ENCODE peak calls at places on chromosomes 7 and 10, in eight cellular contexts. One of them, this sample, is unnamed.

GRCh38 chr7:66535414-66536329 is 93.0 kb upstream of the KCTD7 start:
- DNase-seq in AG04450: no peak
- DNase-seq in stimulated activated CD4-positive, alpha-beta T cell treated with anti-CD3 and anti-CD28 coated beads, Interleukin-1b, Interleukin-23, amount 100 ng/mL, for 1 hour: no peak
- DNase-seq in kidney glomerular epithelial cell: no peak
- DNase-seq in Jurkat, Clone E6-1: no peak
- DNase-seq in caudate nucleus: no peak
- DNase-seq in stimulated activated CD8-positive, alpha-beta memory T cell treated with anti-CD3 and anti-CD28 coated beads, Interleukin-2, amount 100 ng/mL, for 48 hours: no peak
- DNase-seq in activated CD4-positive, alpha-beta T cell treated with anti-CD3 and anti-CD28 coated beads, Interleukin-2, amount 50 U/mL, for 24 hours: no peak
- DNase-seq in this sample: no peak

GRCh38 chr10:93379366-93380042 is 102.6 kb downstream of the MYOF start:
- DNase-seq in AG04450: peak; percentile 39
- DNase-seq in stimulated activated CD4-positive, alpha-beta T cell treated with anti-CD3 and anti-CD28 coated beads, Interleukin-1b, Interleukin-23, amount 100 ng/mL, for 1 hour: no peak
- DNase-seq in kidney glomerular epithelial cell: no peak
- DNase-seq in Jurkat, Clone E6-1: no peak
- DNase-seq in caudate nucleus: no peak
- DNase-seq in stimulated activated CD8-positive, alpha-beta memory T cell treated with anti-CD3 and anti-CD28 coated beads, Interleukin-2, amount 100 ng/mL, for 48 hours: peak; percentile 28
- DNase-seq in activated CD4-positive, alpha-beta T cell treated with anti-CD3 and anti-CD28 coated beads, Interleukin-2, amount 50 U/mL, for 24 hours: no peak
- DNase-seq in this sample: peak; percentile 62

GRCh38 chr7:4725014-4725951 is 43.2 kb downstream of the FOXK1 start:
- DNase-seq in AG04450: peak; percentile 80
- DNase-seq in stimulated activated CD4-positive, alpha-beta T cell treated with anti-CD3 and anti-CD28 coated beads, Interleukin-1b, Interleukin-23, amount 100 ng/mL, for 1 hour: no peak
- DNase-seq in kidney glomerular epithelial cell: peak; percentile 86
- DNase-seq in Jurkat, Clone E6-1: no peak
- DNase-seq in caudate nucleus: peak; percentile 84
- DNase-seq in stimulated activated CD8-positive, alpha-beta memory T cell treated with anti-CD3 and anti-CD28 coated beads, Interleukin-2, amount 100 ng/mL, for 48 hours: peak; percentile 43
- DNase-seq in activated CD4-positive, alpha-beta T cell treated with anti-CD3 and anti-CD28 coated beads, Interleukin-2, amount 50 U/mL, for 24 hours: no peak
- DNase-seq in this sample: peak; percentile 88

GRCh38 chr10:70651661-70652060 is 20.6 kb upstream of the ADAMTS14 start:
- DNase-seq in AG04450: no peak
- DNase-seq in stimulated activated CD4-positive, alpha-beta T cell treated with anti-CD3 and anti-CD28 coated beads, Interleukin-1b, Interleukin-23, amount 100 ng/mL, for 1 hour: no peak
- DNase-seq in kidney glomerular epithelial cell: no peak
- DNase-seq in Jurkat, Clone E6-1: peak; percentile 36
- DNase-seq in caudate nucleus: no peak
- DNase-seq in stimulated activated CD8-positive, alpha-beta memory T cell treated with anti-CD3 and anti-CD28 coated beads, Interleukin-2, amount 100 ng/mL, for 48 hours: no peak
- DNase-seq in activated CD4-positive, alpha-beta T cell treated with anti-CD3 and anti-CD28 coated beads, Interleukin-2, amount 50 U/mL, for 24 hours: no peak
- DNase-seq in this sample: no peak

GRCh38 chr10:48448796-48449195 is 142.3 kb downstream of the MAPK8 start:
- DNase-seq in AG04450: no peak
- DNase-seq in stimulated activated CD4-positive, alpha-beta T cell treated with anti-CD3 and anti-CD28 coated beads, Interleukin-1b, Interleukin-23, amount 100 ng/mL, for 1 hour: no peak
- DNase-seq in kidney glomerular epithelial cell: no peak
- DNase-seq in Jurkat, Clone E6-1: no peak
- DNase-seq in caudate nucleus: no peak
- DNase-seq in stimulated activated CD8-positive, alpha-beta memory T cell treated with anti-CD3 and anti-CD28 coated beads, Interleukin-2, amount 100 ng/mL, for 48 hours: no peak
- DNase-seq in activated CD4-positive, alpha-beta T cell treated with anti-CD3 and anti-CD28 coated beads, Interleukin-2, amount 50 U/mL, for 24 hours: no peak
- DNase-seq in this sample: no peak

GRCh38 chr10:69438531-69439349 is 12.5 kb upstream of the TSPAN15 start:
- DNase-seq in AG04450: no peak
- DNase-seq in stimulated activated CD4-positive, alpha-beta T cell treated with anti-CD3 and anti-CD28 coated beads, Interleukin-1b, Interleukin-23, amount 100 ng/mL, for 1 hour: no peak
- DNase-seq in kidney glomerular epithelial cell: peak; percentile 38
- DNase-seq in Jurkat, Clone E6-1: no peak
- DNase-seq in caudate nucleus: no peak
- DNase-seq in stimulated activated CD8-positive, alpha-beta memory T cell treated with anti-CD3 and anti-CD28 coated beads, Interleukin-2, amount 100 ng/mL, for 48 hours: no peak
- DNase-seq in activated CD4-positive, alpha-beta T cell treated with anti-CD3 and anti-CD28 coated beads, Interleukin-2, amount 50 U/mL, for 24 hours: no peak
- DNase-seq in this sample: no peak

GRCh38 chr10:49678827-49679479 is 498 bp upstream of the C10orf53 start:
- DNase-seq in AG04450: no peak
- DNase-seq in stimulated activated CD4-positive, alpha-beta T cell treated with anti-CD3 and anti-CD28 coated beads, Interleukin-1b, Interleukin-23, amount 100 ng/mL, for 1 hour: no peak
- DNase-seq in kidney glomerular epithelial cell: no peak
- DNase-seq in Jurkat, Clone E6-1: no peak
- DNase-seq in caudate nucleus: no peak
- DNase-seq in stimulated activated CD8-positive, alpha-beta memory T cell treated with anti-CD3 and anti-CD28 coated beads, Interleukin-2, amount 100 ng/mL, for 48 hours: no peak
- DNase-seq in activated CD4-positive, alpha-beta T cell treated with anti-CD3 and anti-CD28 coated beads, Interleukin-2, amount 50 U/mL, for 24 hours: no peak
- DNase-seq in this sample: no peak

GRCh38 chr10:79056361-79056735 is 12.4 kb upstream of the ZMIZ1 start:
- DNase-seq in AG04450: no peak
- DNase-seq in stimulated activated CD4-positive, alpha-beta T cell treated with anti-CD3 and anti-CD28 coated beads, Interleukin-1b, Interleukin-23, amount 100 ng/mL, for 1 hour: no peak
- DNase-seq in kidney glomerular epithelial cell: no peak
- DNase-seq in Jurkat, Clone E6-1: no peak
- DNase-seq in caudate nucleus: no peak
- DNase-seq in stimulated activated CD8-positive, alpha-beta memory T cell treated with anti-CD3 and anti-CD28 coated beads, Interleukin-2, amount 100 ng/mL, for 48 hours: no peak
- DNase-seq in activated CD4-positive, alpha-beta T cell treated with anti-CD3 and anti-CD28 coated beads, Interleukin-2, amount 50 U/mL, for 24 hours: no peak
- DNase-seq in this sample: no peak

GRCh38 chr7:94969434-94970084 is 62.2 kb downstream of the PPP1R9A start:
- DNase-seq in AG04450: no peak
- DNase-seq in stimulated activated CD4-positive, alpha-beta T cell treated with anti-CD3 and anti-CD28 coated beads, Interleukin-1b, Interleukin-23, amount 100 ng/mL, for 1 hour: no peak
- DNase-seq in kidney glomerular epithelial cell: no peak
- DNase-seq in Jurkat, Clone E6-1: no peak
- DNase-seq in caudate nucleus: no peak
- DNase-seq in stimulated activated CD8-positive, alpha-beta memory T cell treated with anti-CD3 and anti-CD28 coated beads, Interleukin-2, amount 100 ng/mL, for 48 hours: no peak
- DNase-seq in activated CD4-positive, alpha-beta T cell treated with anti-CD3 and anti-CD28 coated beads, Interleukin-2, amount 50 U/mL, for 24 hours: no peak
- DNase-seq in this sample: no peak

GRCh38 chr7:30931161-30931926 is 19.7 kb downstream of the AQP1 start:
- DNase-seq in AG04450: no peak
- DNase-seq in stimulated activated CD4-positive, alpha-beta T cell treated with anti-CD3 and anti-CD28 coated beads, Interleukin-1b, Interleukin-23, amount 100 ng/mL, for 1 hour: no peak
- DNase-seq in kidney glomerular epithelial cell: peak; percentile 69
- DNase-seq in Jurkat, Clone E6-1: no peak
- DNase-seq in caudate nucleus: no peak
- DNase-seq in stimulated activated CD8-positive, alpha-beta memory T cell treated with anti-CD3 and anti-CD28 coated beads, Interleukin-2, amount 100 ng/mL, for 48 hours: no peak
- DNase-seq in activated CD4-positive, alpha-beta T cell treated with anti-CD3 and anti-CD28 coated beads, Interleukin-2, amount 50 U/mL, for 24 hours: no peak
- DNase-seq in this sample: no peak

GRCh38 chr7:34759477-34760125 is 101.6 kb downstream of the NPSR1 start:
- DNase-seq in AG04450: no peak
- DNase-seq in stimulated activated CD4-positive, alpha-beta T cell treated with anti-CD3 and anti-CD28 coated beads, Interleukin-1b, Interleukin-23, amount 100 ng/mL, for 1 hour: no peak
- DNase-seq in kidney glomerular epithelial cell: peak; percentile 52
- DNase-seq in Jurkat, Clone E6-1: peak; percentile 14
- DNase-seq in caudate nucleus: no peak
- DNase-seq in stimulated activated CD8-positive, alpha-beta memory T cell treated with anti-CD3 and anti-CD28 coated beads, Interleukin-2, amount 100 ng/mL, for 48 hours: no peak
- DNase-seq in activated CD4-positive, alpha-beta T cell treated with anti-CD3 and anti-CD28 coated beads, Interleukin-2, amount 50 U/mL, for 24 hours: no peak
- DNase-seq in this sample: peak; percentile 4

GRCh38 chr7:22939842-22940241 is 74.1 kb downstream of the HYCC1 start:
- DNase-seq in AG04450: no peak
- DNase-seq in stimulated activated CD4-positive, alpha-beta T cell treated with anti-CD3 and anti-CD28 coated beads, Interleukin-1b, Interleukin-23, amount 100 ng/mL, for 1 hour: no peak
- DNase-seq in kidney glomerular epithelial cell: no peak
- DNase-seq in Jurkat, Clone E6-1: no peak
- DNase-seq in caudate nucleus: no peak
- DNase-seq in stimulated activated CD8-positive, alpha-beta memory T cell treated with anti-CD3 and anti-CD28 coated beads, Interleukin-2, amount 100 ng/mL, for 48 hours: no peak
- DNase-seq in activated CD4-positive, alpha-beta T cell treated with anti-CD3 and anti-CD28 coated beads, Interleukin-2, amount 50 U/mL, for 24 hours: no peak
- DNase-seq in this sample: no peak

GRCh38 chr10:78696791-78697420 is 371.9 kb upstream of the ZMIZ1 start:
- DNase-seq in AG04450: no peak
- DNase-seq in stimulated activated CD4-positive, alpha-beta T cell treated with anti-CD3 and anti-CD28 coated beads, Interleukin-1b, Interleukin-23, amount 100 ng/mL, for 1 hour: no peak
- DNase-seq in kidney glomerular epithelial cell: no peak
- DNase-seq in Jurkat, Clone E6-1: no peak
- DNase-seq in caudate nucleus: no peak
- DNase-seq in stimulated activated CD8-positive, alpha-beta memory T cell treated with anti-CD3 and anti-CD28 coated beads, Interleukin-2, amount 100 ng/mL, for 48 hours: no peak
- DNase-seq in activated CD4-positive, alpha-beta T cell treated with anti-CD3 and anti-CD28 coated beads, Interleukin-2, amount 50 U/mL, for 24 hours: no peak
- DNase-seq in this sample: no peak

GRCh38 chr10:19947656-19948055 is 131.4 kb downstream of the PLXDC2 start:
- DNase-seq in AG04450: no peak
- DNase-seq in stimulated activated CD4-positive, alpha-beta T cell treated with anti-CD3 and anti-CD28 coated beads, Interleukin-1b, Interleukin-23, amount 100 ng/mL, for 1 hour: no peak
- DNase-seq in kidney glomerular epithelial cell: no peak
- DNase-seq in Jurkat, Clone E6-1: no peak
- DNase-seq in caudate nucleus: no peak
- DNase-seq in stimulated activated CD8-positive, alpha-beta memory T cell treated with anti-CD3 and anti-CD28 coated beads, Interleukin-2, amount 100 ng/mL, for 48 hours: no peak
- DNase-seq in activated CD4-positive, alpha-beta T cell treated with anti-CD3 and anti-CD28 coated beads, Interleukin-2, amount 50 U/mL, for 24 hours: no peak
- DNase-seq in this sample: no peak

GRCh38 chr7:104160375-104160774 is 47.4 kb downstream of the ORC5 start:
- DNase-seq in AG04450: no peak
- DNase-seq in stimulated activated CD4-positive, alpha-beta T cell treated with anti-CD3 and anti-CD28 coated beads, Interleukin-1b, Interleukin-23, amount 100 ng/mL, for 1 hour: no peak
- DNase-seq in kidney glomerular epithelial cell: peak; percentile 4
- DNase-seq in Jurkat, Clone E6-1: peak; percentile 9
- DNase-seq in caudate nucleus: no peak
- DNase-seq in stimulated activated CD8-positive, alpha-beta memory T cell treated with anti-CD3 and anti-CD28 coated beads, Interleukin-2, amount 100 ng/mL, for 48 hours: no peak
- DNase-seq in activated CD4-positive, alpha-beta T cell treated with anti-CD3 and anti-CD28 coated beads, Interleukin-2, amount 50 U/mL, for 24 hours: no peak
- DNase-seq in this sample: no peak

GRCh38 chr7:76325092-76325491 is 22.6 kb downstream of the HSPB1 start:
- DNase-seq in AG04450: no peak
- DNase-seq in stimulated activated CD4-positive, alpha-beta T cell treated with anti-CD3 and anti-CD28 coated beads, Interleukin-1b, Interleukin-23, amount 100 ng/mL, for 1 hour: no peak
- DNase-seq in kidney glomerular epithelial cell: no peak
- DNase-seq in Jurkat, Clone E6-1: no peak
- DNase-seq in caudate nucleus: no peak
- DNase-seq in stimulated activated CD8-positive, alpha-beta memory T cell treated with anti-CD3 and anti-CD28 coated beads, Interleukin-2, amount 100 ng/mL, for 48 hours: no peak
- DNase-seq in activated CD4-positive, alpha-beta T cell treated with anti-CD3 and anti-CD28 coated beads, Interleukin-2, amount 50 U/mL, for 24 hours: no peak
- DNase-seq in this sample: no peak

GRCh38 chr7:603152-603941 is 83.7 kb upstream of the PDGFA start:
- DNase-seq in AG04450: no peak
- DNase-seq in stimulated activated CD4-positive, alpha-beta T cell treated with anti-CD3 and anti-CD28 coated beads, Interleukin-1b, Interleukin-23, amount 100 ng/mL, for 1 hour: no peak
- DNase-seq in kidney glomerular epithelial cell: no peak
- DNase-seq in Jurkat, Clone E6-1: no peak
- DNase-seq in caudate nucleus: no peak
- DNase-seq in stimulated activated CD8-positive, alpha-beta memory T cell treated with anti-CD3 and anti-CD28 coated beads, Interleukin-2, amount 100 ng/mL, for 48 hours: no peak
- DNase-seq in activated CD4-positive, alpha-beta T cell treated with anti-CD3 and anti-CD28 coated beads, Interleukin-2, amount 50 U/mL, for 24 hours: peak; percentile 35
- DNase-seq in this sample: no peak

GRCh38 chr10:120432209-120432608 is 24.8 kb upstream of the PLPP4 start:
- DNase-seq in AG04450: no peak
- DNase-seq in stimulated activated CD4-positive, alpha-beta T cell treated with anti-CD3 and anti-CD28 coated beads, Interleukin-1b, Interleukin-23, amount 100 ng/mL, for 1 hour: no peak
- DNase-seq in kidney glomerular epithelial cell: no peak
- DNase-seq in Jurkat, Clone E6-1: no peak
- DNase-seq in caudate nucleus: no peak
- DNase-seq in stimulated activated CD8-positive, alpha-beta memory T cell treated with anti-CD3 and anti-CD28 coated beads, Interleukin-2, amount 100 ng/mL, for 48 hours: no peak
- DNase-seq in activated CD4-positive, alpha-beta T cell treated with anti-CD3 and anti-CD28 coated beads, Interleukin-2, amount 50 U/mL, for 24 hours: no peak
- DNase-seq in this sample: no peak

GRCh38 chr7:47846117-47846836 is 102.0 kb downstream of the PKD1L1 start:
- DNase-seq in AG04450: no peak
- DNase-seq in stimulated activated CD4-positive, alpha-beta T cell treated with anti-CD3 and anti-CD28 coated beads, Interleukin-1b, Interleukin-23, amount 100 ng/mL, for 1 hour: no peak
- DNase-seq in kidney glomerular epithelial cell: peak; percentile 41
- DNase-seq in Jurkat, Clone E6-1: no peak
- DNase-seq in caudate nucleus: no peak
- DNase-seq in stimulated activated CD8-positive, alpha-beta memory T cell treated with anti-CD3 and anti-CD28 coated beads, Interleukin-2, amount 100 ng/mL, for 48 hours: no peak
- DNase-seq in activated CD4-positive, alpha-beta T cell treated with anti-CD3 and anti-CD28 coated beads, Interleukin-2, amount 50 U/mL, for 24 hours: no peak
- DNase-seq in this sample: no peak

GRCh38 chr7:27409776-27410175 is 167.2 kb downstream of the EVX1 start:
- DNase-seq in AG04450: no peak
- DNase-seq in stimulated activated CD4-positive, alpha-beta T cell treated with anti-CD3 and anti-CD28 coated beads, Interleukin-1b, Interleukin-23, amount 100 ng/mL, for 1 hour: no peak
- DNase-seq in kidney glomerular epithelial cell: no peak
- DNase-seq in Jurkat, Clone E6-1: no peak
- DNase-seq in caudate nucleus: no peak
- DNase-seq in stimulated activated CD8-positive, alpha-beta memory T cell treated with anti-CD3 and anti-CD28 coated beads, Interleukin-2, amount 100 ng/mL, for 48 hours: no peak
- DNase-seq in activated CD4-positive, alpha-beta T cell treated with anti-CD3 and anti-CD28 coated beads, Interleukin-2, amount 50 U/mL, for 24 hours: no peak
- DNase-seq in this sample: no peak